ENCODE peak calls at places on chromosomes 3 and 15, in four cellular contexts. M, Y, L and W are unnamed samples.

GRCh38 chr3:185781759-185782158 is 43.1 kb downstream of the IGF2BP2 start:
- DNase-seq in L (no peak), Y (no peak), M (no peak), W (no peak)

GRCh38 chr3:4340077-4340410 is 36.9 kb downstream of the SETMAR start:
- DNase-seq in Y (no peak), M (no peak), L (no peak), W (no peak)

GRCh38 chr3:128965818-128966217 is 28.1 kb downstream of the CFAP92 start:
- DNase-seq in M (no peak), Y (no peak), L (no peak), W (no peak)

GRCh38 chr3:182412066-182412465 is 381.2 kb upstream of the ATP11B start:
- DNase-seq in L (no peak), M (no peak), Y (no peak), W (no peak)

GRCh38 chr3:169260296-169260695 is 403.2 kb downstream of the MECOM start:
- DNase-seq in Y (no peak), M (no peak), L (no peak), W (no peak)

GRCh38 chr15:81322708-81323253 is 1.2 kb downstream of the STARD5 start:
- DNase-seq in M (no peak), Y (no peak), L (peak), W (no peak)

GRCh38 chr3:52645549-52645948 is 40.2 kb downstream of the PBRM1 start:
- DNase-seq in M (no peak), L (no peak), Y (no peak), W (no peak)

GRCh38 chr15:101446527-101447167 is 42.9 kb downstream of the PCSK6 start:
- DNase-seq in Y (no peak), L (peak), M (peak), W (no peak)

GRCh38 chr3:184350618-184351017 is 10.8 kb downstream of the CLCN2 start:
- DNase-seq in M (no peak), L (no peak), Y (no peak), W (no peak)

GRCh38 chr15:55289573-55290360 is at the start of gene RAB27A:
- DNase-seq in M (peak), L (peak), Y (peak), W (no peak)

GRCh38 chr3:123445702-123446101 is 3.2 kb downstream of the ADCY5 start:
- DNase-seq in L (no peak), M (no peak), Y (no peak), W (no peak)
- TF ChIP-seq CREM in L (no peak), M (no peak), Y (no peak), W (no peak)

DNA sequence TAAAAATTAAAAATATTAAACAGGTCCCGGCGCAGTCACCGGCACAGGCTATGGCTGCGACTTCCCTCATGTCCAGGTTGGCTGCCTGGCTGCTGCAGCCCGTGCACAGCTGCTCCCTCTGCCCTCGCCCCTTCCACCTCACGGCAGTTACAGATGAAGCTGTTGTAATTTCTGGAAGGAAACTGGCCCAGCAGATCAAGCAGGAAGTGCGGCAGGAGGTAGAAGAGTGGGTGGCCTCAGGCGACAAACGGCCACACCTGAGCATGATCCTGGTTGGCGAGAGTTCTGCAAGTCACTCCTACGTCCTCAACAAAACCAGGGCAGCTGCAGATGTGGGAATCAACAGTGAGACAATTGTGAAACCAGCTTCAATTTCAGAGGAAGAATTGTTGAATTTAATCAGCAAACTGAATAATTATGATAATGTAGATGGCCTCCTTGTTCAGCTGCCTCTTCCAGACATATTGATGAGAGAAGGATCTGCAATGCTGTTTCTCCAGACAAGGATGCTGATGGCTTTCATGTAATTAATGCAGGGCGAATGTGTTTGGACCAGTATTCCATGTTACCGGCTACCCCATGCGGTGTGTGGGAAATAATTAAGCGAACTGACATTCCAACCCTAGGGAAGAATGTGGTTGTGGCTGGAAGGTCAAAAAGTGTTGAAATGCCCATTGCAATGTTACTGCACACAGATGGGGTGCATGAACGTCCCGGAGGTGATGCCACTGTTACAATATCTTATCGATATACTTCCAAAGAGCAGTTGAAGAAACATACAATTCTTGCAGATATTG is 13.2 kb upstream of the GNB4 start:
- DNase-seq in M (no peak), L (peak), Y (no peak), W (no peak)
- TF ChIP-seq CREM in M (no peak), L (peak), Y (no peak), W (no peak)

DNA sequence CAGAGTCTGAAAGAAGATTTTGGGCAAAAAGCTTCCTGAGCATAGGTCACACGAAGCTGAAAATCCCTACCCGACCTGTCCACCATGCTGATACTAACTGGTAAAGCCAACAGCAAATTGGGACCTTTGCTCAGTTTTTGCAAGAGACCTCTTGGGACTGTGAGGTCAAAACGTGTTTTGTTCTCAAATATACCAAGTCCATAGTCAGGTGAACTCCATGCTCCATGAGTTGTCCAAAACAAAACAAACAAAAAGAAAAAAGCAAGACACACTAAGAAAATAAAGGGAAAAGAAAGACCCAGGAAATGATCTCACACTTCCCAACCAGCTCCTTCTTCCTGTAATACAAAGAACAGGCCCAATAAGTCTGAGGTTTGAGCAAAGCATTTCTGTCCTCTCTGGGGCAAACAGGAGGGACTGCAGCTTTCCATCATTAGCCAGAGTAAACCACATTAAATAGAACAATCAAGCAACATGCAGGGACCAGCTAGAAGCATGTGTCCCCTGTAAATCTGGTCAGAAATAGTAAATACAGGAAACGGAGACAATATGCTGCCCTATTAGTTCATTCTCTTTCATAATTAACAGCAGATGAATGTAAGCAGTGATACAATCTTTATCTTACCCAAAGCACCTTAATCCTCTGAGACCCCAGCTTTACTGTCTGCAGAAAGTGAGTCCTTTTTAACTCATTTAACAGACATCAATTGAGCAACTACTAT is 125.0 kb upstream of the LIPC start:
- DNase-seq in L (no peak), Y (no peak), M (peak), W (no peak)
- TF ChIP-seq CREM in L (no peak), Y (no peak), M (peak), W (no peak)

GRCh38 chr15:76147906-76148553 is 88.2 kb downstream of the TMEM266 start:
- DNase-seq in L (peak), M (no peak), Y (peak), W (no peak)
- TF ChIP-seq CREM in L (peak), M (no peak), Y (no peak), W (no peak)

DNA sequence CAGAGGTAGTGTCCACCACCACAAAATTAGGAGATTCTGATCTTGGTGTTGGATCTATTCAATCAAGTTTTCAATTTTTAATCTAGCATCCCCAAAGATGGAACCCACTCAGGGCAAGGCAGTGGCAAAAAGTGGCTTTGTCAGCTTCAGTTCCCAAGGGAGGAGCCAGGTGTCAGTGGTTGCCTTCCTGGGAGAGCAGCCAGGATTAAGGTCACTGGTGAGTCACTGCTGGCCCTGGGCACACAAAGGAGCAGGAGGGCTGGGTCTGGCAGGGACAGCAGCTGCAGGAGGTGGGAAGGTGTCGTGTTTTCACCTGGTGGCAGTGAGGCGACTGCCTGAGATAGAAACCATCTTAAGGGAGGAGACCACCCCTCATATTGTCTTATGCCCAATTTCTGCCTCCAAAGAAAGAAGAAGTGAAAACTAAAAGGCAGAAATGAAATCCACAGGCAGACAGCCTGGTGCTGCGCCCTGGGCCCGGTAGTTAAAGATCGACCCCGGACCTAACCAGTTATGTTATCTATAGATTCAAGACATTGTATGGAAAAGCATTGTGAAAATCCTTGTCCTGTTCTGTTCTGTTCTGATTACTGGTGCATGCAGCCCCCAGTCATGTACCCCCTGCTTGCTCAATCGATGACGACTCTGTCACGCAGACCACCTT is 5.9 kb upstream of the KLHL25 start:
- DNase-seq in Y (no peak), L (no peak), M (peak), W (no peak)
- TF ChIP-seq CREM in Y (no peak), L (no peak), M (no peak), W (no peak)

DNA sequence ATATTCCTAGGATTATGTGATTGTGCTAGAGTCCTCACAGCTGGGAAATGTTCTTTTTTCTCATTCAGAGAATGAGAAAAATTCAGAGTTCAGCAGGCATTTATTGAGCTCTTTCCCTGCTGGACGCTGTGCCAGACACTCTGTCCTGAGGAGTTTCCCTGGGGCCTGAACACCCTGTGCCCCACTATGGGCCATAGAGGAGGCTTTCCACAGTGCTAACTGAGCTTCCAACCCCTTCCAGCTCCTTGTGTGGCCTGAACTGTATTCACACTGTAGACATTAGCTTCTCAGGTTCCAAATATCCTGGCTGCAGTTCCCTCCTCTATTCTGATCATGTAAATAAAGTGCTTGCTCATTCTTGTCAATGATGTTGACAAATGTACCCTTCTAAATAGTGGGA is 10.0 kb downstream of the ABHD2 start:
- DNase-seq in M (no peak), Y (no peak), L (no peak), W (no peak)
- TF ChIP-seq CREM in M (no peak), Y (no peak), L (no peak), W (no peak)

GRCh38 chr3:48034000-48034516 is 17.8 kb upstream of the MAP4 start:
- DNase-seq in M (peak), Y (no peak), L (no peak), W (no peak)
- TF ChIP-seq CREM in M (no peak), Y (no peak), L (no peak), W (no peak)